ENCODE peak calls at places on chromosomes 7 and 10, in nine cellular contexts. L, F, H, U, C, D, O, Y and R are unnamed samples.

GRCh38 chr7:157964016-157964415 is 623.6 kb downstream of the PTPRN2 start:
- DNase-seq in C (no peak), H (no peak), O (no peak), L (no peak), Y (no peak), F (no peak), D (no peak), U (no peak), R (no peak)

GRCh38 chr7:37354661-37355131 is 94.0 kb downstream of the ELMO1 start:
- DNase-seq in L (peak; percentile 60), O (no peak), H (no peak), F (no peak), U (no peak), D (no peak), Y (no peak), C (no peak), R (no peak)

GRCh38 chr10:72375585-72375984 is 20.9 kb upstream of the DNAJB12 start:
- DNase-seq in C (no peak), L (no peak), H (no peak), O (peak; percentile 37), U (peak; percentile 7), F (peak; percentile 53), D (peak; percentile 51), Y (no peak), R (no peak)

GRCh38 chr7:1234794-1235500 is 2.3 kb downstream of the UNCX start:
- DNase-seq in F (peak; percentile 72), H (no peak), U (no peak), Y (no peak), D (peak; percentile 90), C (no peak), O (no peak), L (no peak), R (no peak)

GRCh38 chr10:11282661-11283060 is 265.0 kb downstream of the CELF2 start:
- DNase-seq in D (no peak), F (no peak), O (no peak), Y (no peak), U (no peak), C (no peak), L (no peak), H (no peak), R (no peak)

GRCh38 chr10:12981570-12981969 is 19.9 kb downstream of the CCDC3 start:
- DNase-seq in U (peak; percentile 78), D (no peak), L (no peak), H (peak; percentile 90), C (no peak), Y (no peak), F (no peak), O (no peak), R (peak; percentile 4)

GRCh38 chr10:1724921-1725320 is 12.4 kb downstream of the ADARB2 start:
- DNase-seq in Y (no peak), D (no peak), H (no peak), C (no peak), U (no peak), O (no peak), L (no peak), F (no peak), R (no peak)

GRCh38 chr10:683448-684071 is 5.9 kb downstream of the DIP2C start:
- DNase-seq in D (no peak), U (peak; percentile 79), H (peak; percentile 50), L (peak; percentile 50), C (no peak), Y (peak; percentile 86), O (no peak), F (no peak), R (peak; percentile 98)

GRCh38 chr7:131623154-131623553 is 66.7 kb upstream of the PODXL start:
- DNase-seq in C (no peak), H (no peak), D (no peak), Y (no peak), U (no peak), L (no peak), O (no peak), F (no peak), R (no peak)

GRCh38 chr10:21498977-21499376 is 26.5 kb downstream of the SKIDA1 start:
- DNase-seq in F (peak; percentile 45), Y (no peak), O (no peak), H (no peak), D (peak; percentile 59), U (no peak), L (no peak), C (no peak), R (no peak)

GRCh38 chr7:111090834-111091233 is at the start of gene LRRN3:
- DNase-seq in U (no peak), F (peak; percentile 25), L (peak; percentile 13), D (peak; percentile 25), C (no peak), Y (peak; percentile 72), O (no peak), H (no peak), R (peak; percentile 30)

GRCh38 chr7:2165610-2166594 is 66.8 kb downstream of the MAD1L1 start:
- DNase-seq in H (no peak), Y (peak; percentile 33), O (no peak), C (peak; percentile 42), U (no peak), L (no peak), F (no peak), D (no peak), R (no peak)

GRCh38 chr10:63542835-63543575 is 21.8 kb downstream of the REEP3 start:
- DNase-seq in C (no peak), Y (no peak), O (no peak), H (peak; percentile 27), D (no peak), U (peak; percentile 57), F (no peak), L (peak; percentile 14), R (peak; percentile 63)

GRCh38 chr10:58440484-58440883 is 55.3 kb downstream of the TFAM start:
- DNase-seq in D (no peak), C (no peak), Y (no peak), H (no peak), O (no peak), F (no peak), L (no peak), U (peak; percentile 73), R (no peak)

GRCh38 chr7:73852500-73852899 is 8.5 kb upstream of the TMEM270 start:
- DNase-seq in F (no peak), Y (no peak), O (no peak), H (no peak), L (no peak), D (no peak), U (peak; percentile 8), C (no peak), R (no peak)

GRCh38 chr7:20217193-20217948 is at the start of gene MACC1:
- DNase-seq in O (peak; percentile 97), Y (no peak), D (peak; percentile 71), L (peak; percentile 86), U (peak; percentile 95), H (peak; percentile 93), C (peak; percentile 90), F (peak; percentile 97), R (no peak)

GRCh38 chr10:101695404-101695732 is 398 bp upstream of the FBXW4 start:
- DNase-seq in D (no peak), H (no peak), F (no peak), C (no peak), Y (no peak), O (no peak), U (no peak), L (no peak), R (no peak)

GRCh38 chr7:94237417-94237816 is 157.3 kb upstream of the COL1A2 start:
- DNase-seq in U (no peak), H (no peak), C (no peak), F (no peak), O (no peak), D (peak; percentile 13), L (no peak), Y (no peak), R (no peak)

GRCh38 chr7:137687556-137688280 is 159.1 kb downstream of the DGKI start:
- DNase-seq in C (no peak), U (no peak), H (no peak), D (no peak), L (no peak), O (no peak), F (no peak), Y (no peak), R (peak; percentile 91)

GRCh38 chr7:40649247-40649646 is 514.4 kb downstream of the SUGCT start:
- DNase-seq in H (no peak), D (no peak), Y (no peak), C (no peak), F (no peak), L (no peak), U (no peak), O (no peak), R (no peak)

GRCh38 chr7:28573751-28574295 is 161.5 kb downstream of the CREB5 start:
- DNase-seq in U (peak; percentile 41), H (no peak), F (no peak), Y (peak; percentile 61), L (no peak), D (no peak), O (no peak), C (peak; percentile 26), R (peak; percentile 71)

GRCh38 chr10:93471110-93471651 is 11.0 kb downstream of the MYOF start:
- DNase-seq in L (peak; percentile 80), U (peak; percentile 94), D (no peak), O (no peak), Y (no peak), F (no peak), H (peak; percentile 95), C (no peak), R (peak; percentile 97)

GRCh38 chr10:5964736-5965135 is 12.6 kb downstream of the IL15RA start:
- DNase-seq in O (no peak), L (no peak), Y (no peak), F (no peak), C (no peak), D (no peak), H (no peak), U (no peak), R (no peak)
- H3K4me3 ChIP-seq in O (no peak overlapping the region), L (no peak overlapping the region), Y (no peak overlapping the region), F (no peak overlapping the region), C (no peak overlapping the region), D (no peak overlapping the region), H (no peak overlapping the region), U (no peak overlapping the region), R (no peak overlapping the region)

GRCh38 chr10:79415736-79416577 is 29.5 kb downstream of the ZCCHC24 start:
- DNase-seq in C (no peak), U (no peak), D (no peak), H (no peak), O (no peak), Y (no peak), F (no peak), L (no peak), R (no peak)
- TF ChIP-seq EZH2phosphoT487 in C (no peak), U (no peak), D (no peak), H (no peak), O (no peak), Y (no peak), F (no peak), L (no peak), R (no peak)

DNA sequence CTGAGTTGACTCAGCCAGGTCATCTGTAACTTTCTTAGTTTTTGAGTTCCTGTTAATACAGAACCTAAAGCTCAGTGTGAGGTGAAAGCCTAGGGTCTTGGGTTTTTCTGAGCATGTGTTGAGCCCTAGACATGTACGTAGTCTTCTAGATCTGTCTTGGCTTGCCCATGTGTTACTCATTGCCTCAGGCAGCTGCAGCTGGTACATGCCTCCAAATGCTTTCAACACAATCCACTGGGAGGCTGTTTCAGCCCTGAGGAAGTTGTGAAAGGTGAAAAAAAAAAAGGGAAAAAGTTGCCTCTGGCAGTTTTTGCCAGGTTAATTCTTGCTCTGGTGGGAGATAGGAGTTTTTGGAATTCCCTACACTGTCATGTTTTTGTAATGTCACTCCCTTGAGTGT is 134.6 kb downstream of the RNF216 start:
- DNase-seq in L (no peak), F (no peak), O (no peak), H (no peak), C (no peak), U (no peak), D (no peak), Y (no peak), R (peak; percentile 79)
- H3K27ac ChIP-seq in L (no peak overlapping the region), F (no peak overlapping the region), O (no peak overlapping the region), H (no peak overlapping the region), C (no peak overlapping the region), U (no peak overlapping the region), D (no peak overlapping the region), Y (peak overlapping the region; percentile 6), R (peak overlapping the region; percentile 44)

GRCh38 chr10:110764378-110764777 is 107.3 kb upstream of the PDCD4 start:
- DNase-seq in O (no peak), D (no peak), L (no peak), F (no peak), H (no peak), Y (no peak), U (no peak), C (no peak), R (peak; percentile 44)
- H3K4me3 ChIP-seq in O (no peak overlapping the region), D (no peak overlapping the region), L (no peak overlapping the region), F (no peak overlapping the region), H (no peak overlapping the region), Y (no peak overlapping the region), U (no peak overlapping the region), C (no peak overlapping the region), R (no peak overlapping the region)